ENCODE peak calls at places on chromosomes 11 and 22, in eight cellular contexts. Q is caudate nucleus, O is GM12864, E is HT1080, N is SW 1271, Y is A172, S is memory B cell, D is DMS79. A is an unnamed sample.

GRCh38 chr11:62546244-62546936 is at the start of gene AHNAK:
- DNase-seq in O (no peak), S (peak), Y (peak), Q (no peak), N (peak), E (peak), D (no peak), A (no peak)

GRCh38 chr22:19290400-19291217 is 910 bp downstream of the CLTCL1 start:
- DNase-seq in Q (no peak), E (peak), Y (no peak), O (no peak), D (no peak), N (no peak), S (no peak), A (no peak)

GRCh38 chr11:1652026-1652425 is 22.5 kb downstream of the KRTAP5-5 start:
- DNase-seq in O (no peak), Y (no peak), Q (no peak), D (no peak), E (no peak), S (no peak), N (no peak), A (no peak)

GRCh38 chr11:23789938-23790371 is 706.9 kb upstream of the LUZP2 start:
- DNase-seq in D (no peak), E (peak), N (no peak), Y (peak), Q (no peak), O (no peak), S (no peak), A (no peak)

GRCh38 chr11:69644962-69645675 is 4.2 kb downstream of the CCND1 start:
- DNase-seq in N (no peak), O (no peak), E (no peak), Q (no peak), S (no peak), Y (no peak), D (no peak), A (no peak)

GRCh38 chr11:27408231-27408630 is 45.2 kb upstream of the CCDC34 start:
- DNase-seq in Q (no peak), D (no peak), Y (no peak), S (no peak), N (no peak), O (no peak), E (no peak), A (no peak)

GRCh38 chr22:43136255-43136654 is 6.9 kb downstream of the MCAT start:
- DNase-seq in E (no peak), O (no peak), S (no peak), D (no peak), Q (no peak), Y (no peak), N (no peak), A (no peak)

GRCh38 chr22:31093956-31094622 is 13.0 kb downstream of the SMTN start:
- DNase-seq in O (no peak), E (no peak), Y (no peak), Q (no peak), S (no peak), N (no peak), D (no peak), A (peak)

GRCh38 chr11:79400717-79401330 is 40.0 kb downstream of the TENM4 start:
- DNase-seq in O (no peak), S (peak), N (peak), Q (no peak), E (peak), Y (peak), D (no peak), A (no peak)